ENCODE peak calls at places on chromosomes 6 and 20, in seven cellular contexts. One of them, this sample, is unnamed. For H3K36me3, the result is how much of the 10 kb centered on the place peaks cover.

GRCh38 chr20:35561268-35561667 is 19.4 kb downstream of the ERGIC3 start:
- DNase-seq in pancreas: peak
- DNase-seq in adrenal gland: no peak
- DNase-seq in small intestine: peak
- DNase-seq in mesenchymal stem cell: peak
- DNase-seq in endothelial cell of umbilical vein: peak
- DNase-seq in mammary epithelial cell: no peak
- DNase-seq in this sample: no peak

GRCh38 chr6:45737331-45738056 is 278.2 kb downstream of the CLIC5 start:
- DNase-seq in pancreas: no peak
- DNase-seq in adrenal gland: no peak
- DNase-seq in small intestine: no peak
- DNase-seq in mesenchymal stem cell: no peak
- DNase-seq in endothelial cell of umbilical vein: no peak
- DNase-seq in mammary epithelial cell: no peak
- DNase-seq in this sample: no peak

GRCh38 chr6:4567141-4567540 is 209.1 kb upstream of the CDYL start:
- DNase-seq in pancreas: no peak
- DNase-seq in adrenal gland: no peak
- DNase-seq in small intestine: no peak
- DNase-seq in mesenchymal stem cell: peak
- DNase-seq in endothelial cell of umbilical vein: no peak
- DNase-seq in mammary epithelial cell: peak
- DNase-seq in this sample: no peak

GRCh38 chr6:10451828-10452509 is 37.1 kb upstream of the TFAP2A start:
- DNase-seq in pancreas: no peak
- DNase-seq in adrenal gland: no peak
- DNase-seq in small intestine: no peak
- DNase-seq in mesenchymal stem cell: peak
- DNase-seq in endothelial cell of umbilical vein: no peak
- DNase-seq in mammary epithelial cell: peak
- DNase-seq in this sample: no peak

GRCh38 chr6:157597461-157598312 is 216.7 kb downstream of the ZDHHC14 start:
- DNase-seq in pancreas: peak
- DNase-seq in adrenal gland: peak
- DNase-seq in small intestine: peak
- DNase-seq in mesenchymal stem cell: peak
- DNase-seq in endothelial cell of umbilical vein: peak
- DNase-seq in mammary epithelial cell: peak
- DNase-seq in this sample: peak

GRCh38 chr6:16482702-16483314 is 244.4 kb downstream of the GMPR start:
- DNase-seq in pancreas: no peak
- DNase-seq in adrenal gland: no peak
- DNase-seq in small intestine: no peak
- DNase-seq in mesenchymal stem cell: no peak
- DNase-seq in endothelial cell of umbilical vein: no peak
- DNase-seq in mammary epithelial cell: no peak
- DNase-seq in this sample: no peak

GRCh38 chr6:112286010-112286409 is 31.6 kb upstream of the LAMA4 start:
- DNase-seq in pancreas: no peak
- DNase-seq in adrenal gland: no peak
- DNase-seq in small intestine: peak
- DNase-seq in mesenchymal stem cell: no peak
- DNase-seq in endothelial cell of umbilical vein: no peak
- DNase-seq in mammary epithelial cell: no peak
- DNase-seq in this sample: peak

GRCh38 chr6:48986803-48987202 is 476.2 kb downstream of the MMUT start:
- DNase-seq in pancreas: no peak
- DNase-seq in adrenal gland: no peak
- DNase-seq in small intestine: no peak
- DNase-seq in mesenchymal stem cell: no peak
- DNase-seq in endothelial cell of umbilical vein: no peak
- DNase-seq in mammary epithelial cell: no peak
- DNase-seq in this sample: no peak

GRCh38 chr6:31834704-31835375 is 7.3 kb downstream of the HSPA1B start:
- DNase-seq in pancreas: peak
- DNase-seq in adrenal gland: peak
- DNase-seq in small intestine: peak
- DNase-seq in mesenchymal stem cell: no peak
- DNase-seq in endothelial cell of umbilical vein: peak
- DNase-seq in mammary epithelial cell: no peak
- DNase-seq in this sample: peak

GRCh38 chr6:45607818-45608217 is 230.1 kb upstream of the SUPT3H start:
- DNase-seq in pancreas: no peak
- DNase-seq in adrenal gland: no peak
- DNase-seq in small intestine: peak
- DNase-seq in mesenchymal stem cell: peak
- DNase-seq in endothelial cell of umbilical vein: no peak
- DNase-seq in mammary epithelial cell: peak
- DNase-seq in this sample: no peak

GRCh38 chr20:53962388-53962787 is 108.0 kb downstream of the BCAS1 start:
- DNase-seq in pancreas: no peak
- DNase-seq in adrenal gland: no peak
- DNase-seq in small intestine: no peak
- DNase-seq in mesenchymal stem cell: no peak
- DNase-seq in endothelial cell of umbilical vein: no peak
- DNase-seq in mammary epithelial cell: no peak
- DNase-seq in this sample: no peak

GRCh38 chr20:60001027-60001567 is 42.9 kb downstream of the CDH26 start:
- DNase-seq in pancreas: no peak
- DNase-seq in adrenal gland: no peak
- DNase-seq in small intestine: no peak
- DNase-seq in mesenchymal stem cell: no peak
- DNase-seq in endothelial cell of umbilical vein: no peak
- DNase-seq in mammary epithelial cell: no peak
- DNase-seq in this sample: no peak

GRCh38 chr6:1825926-1826325 is 216.2 kb downstream of the FOXC1 start:
- DNase-seq in pancreas: no peak
- DNase-seq in adrenal gland: no peak
- DNase-seq in small intestine: no peak
- DNase-seq in mesenchymal stem cell: no peak
- DNase-seq in endothelial cell of umbilical vein: no peak
- DNase-seq in mammary epithelial cell: peak
- DNase-seq in this sample: no peak

GRCh38 chr6:2209226-2209809 is 36.1 kb downstream of the GMDS start:
- DNase-seq in pancreas: peak
- DNase-seq in adrenal gland: no peak
- DNase-seq in small intestine: peak
- DNase-seq in mesenchymal stem cell: peak
- DNase-seq in endothelial cell of umbilical vein: peak
- DNase-seq in mammary epithelial cell: peak
- DNase-seq in this sample: no peak

GRCh38 chr6:133236898-133237297 is 4.3 kb upstream of the EYA4 start:
- DNase-seq in pancreas: no peak
- DNase-seq in adrenal gland: no peak
- DNase-seq in small intestine: no peak
- DNase-seq in mesenchymal stem cell: peak
- DNase-seq in endothelial cell of umbilical vein: no peak
- DNase-seq in mammary epithelial cell: no peak
- DNase-seq in this sample: no peak

GRCh38 chr6:108989700-108990099 is 104.9 kb downstream of the SESN1 start:
- DNase-seq in pancreas: no peak
- DNase-seq in adrenal gland: no peak
- DNase-seq in small intestine: peak
- DNase-seq in mesenchymal stem cell: no peak
- DNase-seq in endothelial cell of umbilical vein: no peak
- DNase-seq in mammary epithelial cell: no peak
- DNase-seq in this sample: no peak

GRCh38 chr6:108993876-108994275 is 100.8 kb downstream of the SESN1 start:
- DNase-seq in pancreas: no peak
- DNase-seq in adrenal gland: no peak
- DNase-seq in small intestine: no peak
- DNase-seq in mesenchymal stem cell: no peak
- DNase-seq in endothelial cell of umbilical vein: no peak
- DNase-seq in mammary epithelial cell: no peak
- DNase-seq in this sample: no peak

GRCh38 chr6:108983151-108983550 is 111.5 kb downstream of the SESN1 start:
- DNase-seq in pancreas: no peak
- DNase-seq in adrenal gland: no peak
- DNase-seq in small intestine: no peak
- DNase-seq in mesenchymal stem cell: no peak
- DNase-seq in endothelial cell of umbilical vein: no peak
- DNase-seq in mammary epithelial cell: no peak
- DNase-seq in this sample: no peak

GRCh38 chr6:108988291-108988690 is 106.4 kb downstream of the SESN1 start:
- DNase-seq in pancreas: no peak
- DNase-seq in adrenal gland: no peak
- DNase-seq in small intestine: no peak
- DNase-seq in mesenchymal stem cell: no peak
- DNase-seq in endothelial cell of umbilical vein: no peak
- DNase-seq in mammary epithelial cell: no peak
- DNase-seq in this sample: no peak

DNA sequence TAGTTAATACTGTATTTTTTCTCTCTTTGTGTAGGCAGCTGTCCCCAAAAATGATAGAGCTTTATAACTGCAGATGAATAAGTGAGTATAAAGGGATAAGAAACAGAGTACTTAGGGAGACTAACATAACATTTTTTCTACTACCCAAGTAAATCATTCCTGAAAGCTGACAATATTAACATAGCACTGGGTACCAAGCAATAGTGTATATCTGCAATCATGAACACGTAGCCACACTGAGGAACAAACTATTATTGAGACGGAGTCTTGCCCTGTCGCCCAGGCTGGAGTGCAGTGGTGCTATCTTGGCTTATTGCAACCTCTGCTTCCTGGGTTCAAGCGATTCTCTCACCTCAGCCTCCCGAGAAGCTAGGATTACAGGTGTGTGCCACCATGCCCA is 105.9 kb downstream of the SESN1 start:
- DNase-seq in pancreas: no peak
- DNase-seq in adrenal gland: no peak
- DNase-seq in small intestine: no peak
- DNase-seq in mesenchymal stem cell: no peak
- DNase-seq in endothelial cell of umbilical vein: no peak
- DNase-seq in mammary epithelial cell: no peak
- DNase-seq in this sample: no peak
- H3K36me3 ChIP-seq in pancreas: under half
- H3K36me3 ChIP-seq in adrenal gland: half or more
- H3K36me3 ChIP-seq in small intestine: under half
- H3K36me3 ChIP-seq in mesenchymal stem cell: under half
- H3K36me3 ChIP-seq in endothelial cell of umbilical vein: under half
- H3K36me3 ChIP-seq in mammary epithelial cell: under half
- H3K36me3 ChIP-seq in this sample: half or more

DNA sequence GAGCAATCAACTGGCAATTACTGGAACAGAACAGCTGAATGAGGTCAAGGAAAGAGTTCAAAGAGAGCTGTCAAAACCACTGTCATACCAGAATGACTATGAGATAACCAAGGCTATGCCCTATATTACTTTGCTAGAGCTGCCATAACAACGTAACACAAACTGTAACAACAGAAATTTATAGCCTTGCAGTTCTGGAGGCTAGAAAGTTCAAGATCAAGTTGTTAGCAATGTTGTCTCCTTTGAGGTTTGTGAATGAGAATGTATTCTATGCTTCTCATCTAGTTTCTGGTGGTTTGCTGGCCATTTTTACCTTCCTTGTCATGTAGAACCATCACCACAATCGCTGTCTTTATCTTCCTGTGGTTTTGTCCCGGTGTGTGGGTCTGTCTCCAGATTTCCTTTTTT is 1323.0 kb upstream of the GJE1 start:
- DNase-seq in pancreas: no peak
- DNase-seq in adrenal gland: no peak
- DNase-seq in small intestine: no peak
- DNase-seq in mesenchymal stem cell: peak
- DNase-seq in endothelial cell of umbilical vein: no peak
- DNase-seq in mammary epithelial cell: no peak
- DNase-seq in this sample: no peak
- H3K36me3 ChIP-seq in pancreas: under half
- H3K36me3 ChIP-seq in adrenal gland: under half
- H3K36me3 ChIP-seq in small intestine: under half
- H3K36me3 ChIP-seq in mesenchymal stem cell: under half
- H3K36me3 ChIP-seq in endothelial cell of umbilical vein: under half
- H3K36me3 ChIP-seq in mammary epithelial cell: under half
- H3K36me3 ChIP-seq in this sample: under half

GRCh38 chr20:10646006-10646405 is 27.8 kb downstream of the JAG1 start:
- DNase-seq in pancreas: no peak
- DNase-seq in adrenal gland: no peak
- DNase-seq in small intestine: no peak
- DNase-seq in mesenchymal stem cell: no peak
- DNase-seq in endothelial cell of umbilical vein: no peak
- DNase-seq in mammary epithelial cell: no peak
- DNase-seq in this sample: no peak

GRCh38 chr20:10648651-10649050 is 25.1 kb downstream of the JAG1 start:
- DNase-seq in pancreas: no peak
- DNase-seq in adrenal gland: no peak
- DNase-seq in small intestine: no peak
- DNase-seq in mesenchymal stem cell: peak
- DNase-seq in endothelial cell of umbilical vein: no peak
- DNase-seq in mammary epithelial cell: no peak
- DNase-seq in this sample: no peak

GRCh38 chr20:10647909-10648308 is 25.9 kb downstream of the JAG1 start:
- DNase-seq in pancreas: no peak
- DNase-seq in adrenal gland: no peak
- DNase-seq in small intestine: no peak
- DNase-seq in mesenchymal stem cell: no peak
- DNase-seq in endothelial cell of umbilical vein: no peak
- DNase-seq in mammary epithelial cell: no peak
- DNase-seq in this sample: no peak

GRCh38 chr20:10647471-10647870 is 26.3 kb downstream of the JAG1 start:
- DNase-seq in pancreas: no peak
- DNase-seq in adrenal gland: no peak
- DNase-seq in small intestine: no peak
- DNase-seq in mesenchymal stem cell: no peak
- DNase-seq in endothelial cell of umbilical vein: no peak
- DNase-seq in mammary epithelial cell: no peak
- DNase-seq in this sample: no peak

GRCh38 chr20:10646886-10647420 is 26.8 kb downstream of the JAG1 start:
- DNase-seq in pancreas: no peak
- DNase-seq in adrenal gland: no peak
- DNase-seq in small intestine: no peak
- DNase-seq in mesenchymal stem cell: no peak
- DNase-seq in endothelial cell of umbilical vein: no peak
- DNase-seq in mammary epithelial cell: no peak
- DNase-seq in this sample: no peak
- H3K36me3 ChIP-seq in pancreas: half or more
- H3K36me3 ChIP-seq in adrenal gland: half or more
- H3K36me3 ChIP-seq in small intestine: half or more
- H3K36me3 ChIP-seq in mesenchymal stem cell: half or more
- H3K36me3 ChIP-seq in endothelial cell of umbilical vein: under half
- H3K36me3 ChIP-seq in mammary epithelial cell: half or more
- H3K36me3 ChIP-seq in this sample: under half

GRCh38 chr20:1163653-1164052 is 21.1 kb downstream of the TMEM74B start:
- DNase-seq in pancreas: no peak
- DNase-seq in adrenal gland: no peak
- DNase-seq in small intestine: no peak
- DNase-seq in mesenchymal stem cell: no peak
- DNase-seq in endothelial cell of umbilical vein: no peak
- DNase-seq in mammary epithelial cell: no peak
- DNase-seq in this sample: no peak

GRCh38 chr20:1164871-1165270 is 19.9 kb downstream of the TMEM74B start:
- DNase-seq in pancreas: no peak
- DNase-seq in adrenal gland: no peak
- DNase-seq in small intestine: no peak
- DNase-seq in mesenchymal stem cell: no peak
- DNase-seq in endothelial cell of umbilical vein: no peak
- DNase-seq in mammary epithelial cell: no peak
- DNase-seq in this sample: no peak

GRCh38 chr20:1165521-1165920 is 19.3 kb downstream of the TMEM74B start:
- DNase-seq in pancreas: no peak
- DNase-seq in adrenal gland: no peak
- DNase-seq in small intestine: no peak
- DNase-seq in mesenchymal stem cell: no peak
- DNase-seq in endothelial cell of umbilical vein: no peak
- DNase-seq in mammary epithelial cell: no peak
- DNase-seq in this sample: no peak

GRCh38 chr20:1160991-1161390 is 23.8 kb downstream of the TMEM74B start:
- DNase-seq in pancreas: no peak
- DNase-seq in adrenal gland: no peak
- DNase-seq in small intestine: no peak
- DNase-seq in mesenchymal stem cell: no peak
- DNase-seq in endothelial cell of umbilical vein: no peak
- DNase-seq in mammary epithelial cell: no peak
- DNase-seq in this sample: no peak

GRCh38 chr20:1163105-1163504 is 21.7 kb downstream of the TMEM74B start:
- DNase-seq in pancreas: no peak
- DNase-seq in adrenal gland: no peak
- DNase-seq in small intestine: no peak
- DNase-seq in mesenchymal stem cell: no peak
- DNase-seq in endothelial cell of umbilical vein: no peak
- DNase-seq in mammary epithelial cell: no peak
- DNase-seq in this sample: no peak
- H3K36me3 ChIP-seq in pancreas: under half
- H3K36me3 ChIP-seq in adrenal gland: half or more
- H3K36me3 ChIP-seq in small intestine: under half
- H3K36me3 ChIP-seq in mesenchymal stem cell: under half
- H3K36me3 ChIP-seq in endothelial cell of umbilical vein: under half
- H3K36me3 ChIP-seq in mammary epithelial cell: under half
- H3K36me3 ChIP-seq in this sample: half or more

This sample was measured in CD4-positive, alpha-beta memory T cell.